ENCODE peak calls at places on chromosomes 3 and 15, in four cellular contexts. One of them, this sample, is unnamed.

GRCh38 chr15:65939901-65940617 is 70.8 kb downstream of the RAB11A start:
- DNase-seq in heart right ventricle: peak; percentile 41
- DNase-seq in CD8-positive, alpha-beta memory T cell: no peak
- DNase-seq in ascending aorta: no peak
- DNase-seq in this sample: no peak

GRCh38 chr3:55818485-55818884 is 331.4 kb upstream of the WNT5A start:
- DNase-seq in heart right ventricle: no peak
- DNase-seq in CD8-positive, alpha-beta memory T cell: no peak
- DNase-seq in ascending aorta: no peak
- DNase-seq in this sample: no peak

GRCh38 chr15:39578851-39579486 is 1.9 kb upstream of the THBS1 start:
- DNase-seq in heart right ventricle: no peak
- DNase-seq in CD8-positive, alpha-beta memory T cell: no peak
- DNase-seq in ascending aorta: no peak
- DNase-seq in this sample: no peak

GRCh38 chr3:139128803-139129202 is 84.1 kb upstream of the PRR23C start:
- DNase-seq in heart right ventricle: no peak
- DNase-seq in CD8-positive, alpha-beta memory T cell: no peak
- DNase-seq in ascending aorta: no peak
- DNase-seq in this sample: no peak

GRCh38 chr3:127743676-127744075 is 70.9 kb downstream of the ABTB1 start:
- DNase-seq in heart right ventricle: no peak
- DNase-seq in CD8-positive, alpha-beta memory T cell: no peak
- DNase-seq in ascending aorta: no peak
- DNase-seq in this sample: no peak

GRCh38 chr3:111936191-111936841 is 42.5 kb upstream of the ABHD10 start:
- DNase-seq in heart right ventricle: no peak
- DNase-seq in CD8-positive, alpha-beta memory T cell: no peak
- DNase-seq in ascending aorta: no peak
- DNase-seq in this sample: no peak

GRCh38 chr15:89958107-89958805 is 42.9 kb upstream of the ZNF710 start:
- DNase-seq in heart right ventricle: no peak
- DNase-seq in CD8-positive, alpha-beta memory T cell: no peak
- DNase-seq in ascending aorta: no peak
- DNase-seq in this sample: no peak

GRCh38 chr3:72816843-72817485 is 31.3 kb downstream of the SHQ1 start:
- DNase-seq in heart right ventricle: no peak
- DNase-seq in CD8-positive, alpha-beta memory T cell: no peak
- DNase-seq in ascending aorta: no peak
- DNase-seq in this sample: no peak

GRCh38 chr15:76903251-76903681 is 1.9 kb downstream of the SCAPER start:
- DNase-seq in heart right ventricle: no peak
- DNase-seq in CD8-positive, alpha-beta memory T cell: peak; percentile 31
- DNase-seq in ascending aorta: no peak
- DNase-seq in this sample: no peak

GRCh38 chr3:194617827-194618226 is 15.4 kb downstream of the TMEM44 start:
- DNase-seq in heart right ventricle: no peak
- DNase-seq in CD8-positive, alpha-beta memory T cell: no peak
- DNase-seq in ascending aorta: no peak
- DNase-seq in this sample: no peak

GRCh38 chr3:114527036-114527644 is 233.3 kb downstream of the TIGIT start:
- DNase-seq in heart right ventricle: no peak
- DNase-seq in CD8-positive, alpha-beta memory T cell: no peak
- DNase-seq in ascending aorta: no peak
- DNase-seq in this sample: no peak

GRCh38 chr15:40029979-40030893 is 8.7 kb downstream of the SRP14 start:
- DNase-seq in heart right ventricle: no peak
- DNase-seq in CD8-positive, alpha-beta memory T cell: no peak
- DNase-seq in ascending aorta: no peak
- DNase-seq in this sample: no peak

GRCh38 chr15:88035381-88035780 is 221.2 kb downstream of the NTRK3 start:
- DNase-seq in heart right ventricle: no peak
- DNase-seq in CD8-positive, alpha-beta memory T cell: no peak
- DNase-seq in ascending aorta: no peak
- DNase-seq in this sample: no peak

GRCh38 chr15:84855032-84855645 is 29.3 kb upstream of the SLC28A1 start:
- DNase-seq in heart right ventricle: no peak
- DNase-seq in CD8-positive, alpha-beta memory T cell: no peak
- DNase-seq in ascending aorta: no peak
- DNase-seq in this sample: no peak
- H3K27ac ChIP-seq in heart right ventricle: peak overlapping the region; percentile 68
- H3K27ac ChIP-seq in CD8-positive, alpha-beta memory T cell: no peak overlapping the region
- H3K27ac ChIP-seq in ascending aorta: no peak overlapping the region
- H3K27ac ChIP-seq in this sample: no peak overlapping the region

DNA sequence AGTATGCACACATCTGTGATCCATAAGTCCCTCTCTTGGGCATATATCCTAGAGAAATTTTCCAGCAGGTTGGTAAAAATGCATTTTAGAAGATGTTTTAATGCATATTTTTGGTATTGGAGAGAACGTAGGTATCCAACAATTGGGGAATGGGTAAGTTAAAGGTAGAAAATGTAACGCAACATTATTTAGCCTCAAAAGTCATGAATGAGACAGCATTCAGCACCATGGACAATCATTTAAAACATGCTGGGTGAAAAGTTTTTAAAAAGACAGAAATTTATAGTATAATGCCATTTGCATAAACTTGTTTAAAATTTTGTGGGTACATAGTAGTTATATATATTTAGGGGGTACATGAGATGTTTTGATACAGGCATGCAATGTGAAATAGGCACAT is 43.4 kb downstream of the TRIM69 start:
- DNase-seq in heart right ventricle: no peak
- DNase-seq in CD8-positive, alpha-beta memory T cell: no peak
- DNase-seq in ascending aorta: no peak
- DNase-seq in this sample: no peak
- H3K27ac ChIP-seq in heart right ventricle: no peak overlapping the region
- H3K27ac ChIP-seq in CD8-positive, alpha-beta memory T cell: no peak overlapping the region
- H3K27ac ChIP-seq in ascending aorta: no peak overlapping the region
- H3K27ac ChIP-seq in this sample: no peak overlapping the region

DNA sequence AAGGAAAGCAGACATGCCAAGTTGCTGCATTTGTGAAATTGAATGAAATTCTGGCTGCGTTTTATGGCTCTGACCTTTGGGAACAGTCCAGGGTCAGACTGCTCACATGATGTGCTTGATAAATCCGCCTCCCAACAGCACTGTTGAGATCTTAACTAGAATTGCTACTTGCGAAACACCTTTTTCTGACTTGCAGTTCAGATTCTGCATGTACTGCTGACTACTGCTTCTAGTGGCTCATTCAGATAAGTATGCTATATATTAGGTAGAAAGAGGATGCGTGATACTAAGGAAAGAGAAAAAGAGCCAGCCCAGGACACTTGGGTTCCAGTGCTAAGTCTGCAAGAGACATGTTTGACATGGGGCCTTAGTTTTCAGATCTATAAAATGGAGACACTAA is 129.4 kb downstream of the LPP start:
- DNase-seq in heart right ventricle: no peak
- DNase-seq in CD8-positive, alpha-beta memory T cell: no peak
- DNase-seq in ascending aorta: no peak
- DNase-seq in this sample: no peak
- H3K27ac ChIP-seq in heart right ventricle: peak overlapping the region; percentile 46
- H3K27ac ChIP-seq in CD8-positive, alpha-beta memory T cell: no peak overlapping the region
- H3K27ac ChIP-seq in ascending aorta: peak overlapping the region; percentile 99
- H3K27ac ChIP-seq in this sample: no peak overlapping the region

GRCh38 chr3:18199757-18200156 is 225.4 kb downstream of the SATB1 start:
- DNase-seq in heart right ventricle: no peak
- DNase-seq in CD8-positive, alpha-beta memory T cell: no peak
- DNase-seq in ascending aorta: no peak
- DNase-seq in this sample: no peak
- H3K27ac ChIP-seq in heart right ventricle: no peak overlapping the region
- H3K27ac ChIP-seq in CD8-positive, alpha-beta memory T cell: no peak overlapping the region
- H3K27ac ChIP-seq in ascending aorta: no peak overlapping the region
- H3K27ac ChIP-seq in this sample: no peak overlapping the region

GRCh38 chr15:49881433-49881832 is 237.6 kb downstream of the ATP8B4 start:
- DNase-seq in heart right ventricle: no peak
- DNase-seq in CD8-positive, alpha-beta memory T cell: no peak
- DNase-seq in ascending aorta: no peak
- DNase-seq in this sample: no peak

GRCh38 chr15:49877117-49877860 is 241.7 kb downstream of the ATP8B4 start:
- DNase-seq in heart right ventricle: no peak
- DNase-seq in CD8-positive, alpha-beta memory T cell: no peak
- DNase-seq in ascending aorta: no peak
- DNase-seq in this sample: no peak

GRCh38 chr15:49876401-49877038 is 242.5 kb downstream of the ATP8B4 start:
- DNase-seq in heart right ventricle: peak; percentile 29
- DNase-seq in CD8-positive, alpha-beta memory T cell: no peak
- DNase-seq in ascending aorta: no peak
- DNase-seq in this sample: no peak

GRCh38 chr15:49875392-49875791 is 243.6 kb downstream of the ATP8B4 start:
- DNase-seq in heart right ventricle: no peak
- DNase-seq in CD8-positive, alpha-beta memory T cell: no peak
- DNase-seq in ascending aorta: no peak
- DNase-seq in this sample: no peak

GRCh38 chr15:49877871-49878511 is 241.0 kb downstream of the ATP8B4 start:
- DNase-seq in heart right ventricle: no peak
- DNase-seq in CD8-positive, alpha-beta memory T cell: no peak
- DNase-seq in ascending aorta: no peak
- DNase-seq in this sample: no peak
- H3K27ac ChIP-seq in heart right ventricle: peak overlapping the region; percentile 74
- H3K27ac ChIP-seq in CD8-positive, alpha-beta memory T cell: no peak overlapping the region
- H3K27ac ChIP-seq in ascending aorta: peak overlapping the region; percentile 90
- H3K27ac ChIP-seq in this sample: no peak overlapping the region

GRCh38 chr3:32500880-32501784 is 1.5 kb downstream of the CMTM6 start:
- DNase-seq in heart right ventricle: no peak
- DNase-seq in CD8-positive, alpha-beta memory T cell: no peak
- DNase-seq in ascending aorta: no peak
- DNase-seq in this sample: no peak
- H3K27ac ChIP-seq in heart right ventricle: peak overlapping the region; percentile 96
- H3K27ac ChIP-seq in CD8-positive, alpha-beta memory T cell: peak overlapping the region; percentile 90
- H3K27ac ChIP-seq in ascending aorta: peak overlapping the region; percentile 99
- H3K27ac ChIP-seq in this sample: peak overlapping the region; percentile 98